ENCODE peak calls at places on chromosome 1, in six cellular contexts. L is IMR-90; D is CD8-positive, alpha-beta memory T cell; M is heart right ventricle; F is right cardiac atrium; W is pancreas. V is an unnamed sample. For H3K4me1, the result is how much of the 10 kb centered on the place peaks cover.

GRCh38 chr1:71650126-71650525 is 569.3 kb upstream of the ZRANB2 start:
- DNase-seq in L (peak), D (no peak), M (no peak), F (no peak), W (no peak), V (no peak)

GRCh38 chr1:202061055-202061454 is 50.7 kb downstream of the ELF3 start:
- DNase-seq in L (no peak), D (no peak), M (no peak), F (no peak), W (no peak), V (no peak)

GRCh38 chr1:218705911-218706893 is 361.1 kb downstream of the TGFB2 start:
- DNase-seq in L (peak), D (no peak), M (no peak), F (no peak), W (no peak), V (no peak)

GRCh38 chr1:201376464-201377374 is 761 bp downstream of the TNNT2 start:
- DNase-seq in L (peak), D (no peak), M (no peak), F (no peak), W (peak), V (no peak)

GRCh38 chr1:37946703-37947360 is at the start of gene INPP5B:
- DNase-seq in L (peak), D (peak), M (peak), F (peak), W (peak), V (peak)

GRCh38 chr1:214685906-214686305 is 82.9 kb downstream of the CENPF start:
- DNase-seq in L (peak), D (no peak), M (no peak), F (no peak), W (no peak), V (no peak)

GRCh38 chr1:181351740-181352139 is 131.6 kb upstream of the CACNA1E start:
- DNase-seq in L (no peak), D (no peak), M (no peak), F (no peak), W (no peak), V (peak)

GRCh38 chr1:243246916-243247315 is 8.2 kb downstream of the CEP170 start:
- DNase-seq in L (peak), D (no peak), M (no peak), F (no peak), W (no peak), V (no peak)

GRCh38 chr1:19532519-19532918 is 47.2 kb upstream of the CAPZB start:
- DNase-seq in L (no peak), D (no peak), M (no peak), F (no peak), W (no peak), V (no peak)

GRCh38 chr1:42992043-42992697 is 33.5 kb upstream of the SLC2A1 start:
- DNase-seq in L (no peak), D (no peak), M (no peak), F (no peak), W (no peak), V (no peak)

GRCh38 chr1:24540906-24541710 is 14.8 kb upstream of the NCMAP start:
- DNase-seq in L (peak), D (no peak), M (no peak), F (no peak), W (peak), V (no peak)

GRCh38 chr1:208207388-208208131 is 36.6 kb downstream of the PLXNA2 start:
- DNase-seq in L (peak), D (no peak), M (peak), F (peak), W (peak), V (peak)

GRCh38 chr1:154999651-155000474 is 2.7 kb upstream of the ZBTB7B start:
- DNase-seq in L (no peak), D (no peak), M (no peak), F (peak), W (no peak), V (no peak)

GRCh38 chr1:197526736-197527371 is 248.4 kb downstream of the DENND1B start:
- DNase-seq in L (peak), D (peak), M (no peak), F (no peak), W (no peak), V (no peak)

GRCh38 chr1:197362871-197363270 is 94.8 kb downstream of the CRB1 start:
- DNase-seq in L (no peak), D (no peak), M (no peak), F (no peak), W (no peak), V (no peak)

GRCh38 chr1:29672955-29673507 is 436.7 kb downstream of the PTPRU start:
- DNase-seq in L (no peak), D (no peak), M (peak), F (no peak), W (no peak), V (peak)

GRCh38 chr1:168428063-168428731 is 115.6 kb downstream of the XCL2 start:
- DNase-seq in L (no peak), D (no peak), M (peak), F (peak), W (no peak), V (no peak)

GRCh38 chr1:55064861-55065263 is 25.5 kb downstream of the PCSK9 start:
- DNase-seq in L (peak), D (no peak), M (peak), F (no peak), W (no peak), V (no peak)

GRCh38 chr1:26218906-26219494 is 15.0 kb upstream of the CEP85 start:
- DNase-seq in L (no peak), D (no peak), M (no peak), F (no peak), W (peak), V (no peak)

GRCh38 chr1:234083460-234083859 is 179.0 kb downstream of the SLC35F3 start:
- DNase-seq in L (no peak), D (no peak), M (no peak), F (no peak), W (no peak), V (no peak)

GRCh38 chr1:234325878-234326492 is 47.3 kb upstream of the COA6 start:
- DNase-seq in L (no peak), D (no peak), M (no peak), F (no peak), W (no peak), V (no peak)

GRCh38 chr1:247494746-247495145 is 36.8 kb upstream of the OR2B11 start:
- DNase-seq in L (no peak), D (no peak), M (no peak), F (no peak), W (no peak), V (no peak)

GRCh38 chr1:219702551-219703215 is 89.8 kb upstream of the ZC3H11B start:
- DNase-seq in L (peak), D (no peak), M (no peak), F (no peak), W (no peak), V (no peak)

GRCh38 chr1:203622486-203622885 is 4.1 kb upstream of the ATP2B4 start:
- DNase-seq in L (no peak), D (no peak), M (no peak), F (no peak), W (no peak), V (no peak)

GRCh38 chr1:6546326-6546725 is 8.0 kb downstream of the NOL9 start:
- DNase-seq in L (no peak), D (no peak), M (peak), F (no peak), W (no peak), V (no peak)

GRCh38 chr1:210937846-210938245 is 196.1 kb downstream of the KCNH1 start:
- DNase-seq in L (no peak), D (no peak), M (no peak), F (no peak), W (no peak), V (no peak)

GRCh38 chr1:16046865-16047264 is 3.3 kb downstream of the CLCNKB start:
- DNase-seq in L (no peak), D (no peak), M (no peak), F (no peak), W (no peak), V (no peak)

GRCh38 chr1:239742416-239743109 is 349.1 kb upstream of the FMN2 start:
- DNase-seq in L (no peak), D (no peak), M (no peak), F (no peak), W (no peak), V (no peak)

GRCh38 chr1:180566048-180566447 is 7.3 kb downstream of the OVAAL start:
- DNase-seq in L (no peak), D (no peak), M (no peak), F (no peak), W (no peak), V (no peak)

GRCh38 chr1:1355376-1355775 is 3.0 kb downstream of the MXRA8 start:
- DNase-seq in L (peak), D (no peak), M (peak), F (peak), W (peak), V (no peak)

GRCh38 chr1:184624051-184624450 is 130.6 kb downstream of the EDEM3 start:
- DNase-seq in L (no peak), D (no peak), M (no peak), F (peak), W (no peak), V (peak)

GRCh38 chr1:44266400-44267344 is 53.4 kb downstream of the DMAP1 start:
- DNase-seq in L (no peak), D (no peak), M (no peak), F (no peak), W (no peak), V (no peak)

GRCh38 chr1:25232866-25233784 is 823 bp upstream of the SYF2 start:
- DNase-seq in L (peak), D (peak), M (peak), F (peak), W (peak), V (peak)

GRCh38 chr1:25168193-25169071 is 63.9 kb downstream of the SYF2 start:
- DNase-seq in L (no peak), D (no peak), M (no peak), F (no peak), W (peak), V (no peak)

GRCh38 chr1:24380508-24380907 is 33.1 kb downstream of the STPG1 start:
- DNase-seq in L (no peak), D (no peak), M (no peak), F (no peak), W (no peak), V (peak)

GRCh38 chr1:37096523-37096922 is 62.2 kb upstream of the GRIK3 start:
- DNase-seq in L (no peak), D (no peak), M (no peak), F (no peak), W (no peak), V (no peak)

GRCh38 chr1:40862008-40862863 is at the start of gene CITED4:
- DNase-seq in L (peak), D (peak), M (peak), F (peak), W (peak), V (peak)

GRCh38 chr1:208254376-208254775 is 10.2 kb upstream of the PLXNA2 start:
- DNase-seq in L (no peak), D (no peak), M (no peak), F (no peak), W (no peak), V (no peak)

GRCh38 chr1:198669023-198669698 is 30.3 kb downstream of the PTPRC start:
- DNase-seq in L (peak), D (peak), M (no peak), F (no peak), W (no peak), V (no peak)

GRCh38 chr1:198671136-198671535 is 32.3 kb downstream of the PTPRC start:
- DNase-seq in L (no peak), D (no peak), M (no peak), F (no peak), W (no peak), V (no peak)

GRCh38 chr1:198672124-198672523 is 33.3 kb downstream of the PTPRC start:
- DNase-seq in L (peak), D (no peak), M (no peak), F (no peak), W (no peak), V (no peak)

GRCh38 chr1:198667796-198668195 is 29.0 kb downstream of the PTPRC start:
- DNase-seq in L (peak), D (no peak), M (no peak), F (no peak), W (no peak), V (no peak)

GRCh38 chr1:198669771-198670170 is 30.9 kb downstream of the PTPRC start:
- DNase-seq in L (no peak), D (no peak), M (no peak), F (no peak), W (no peak), V (no peak)
- H3K4me1 ChIP-seq in L (under half), D (half or more), M (under half), F (under half), W (under half), V (under half)

GRCh38 chr1:179145521-179145920 is 63.7 kb downstream of the TOR3A start:
- DNase-seq in L (no peak), D (no peak), M (no peak), F (no peak), W (no peak), V (no peak)
- H3K27ac ChIP-seq in L (no peak), D (no peak), M (no peak), F (no peak), W (no peak), V (no peak)

DNA sequence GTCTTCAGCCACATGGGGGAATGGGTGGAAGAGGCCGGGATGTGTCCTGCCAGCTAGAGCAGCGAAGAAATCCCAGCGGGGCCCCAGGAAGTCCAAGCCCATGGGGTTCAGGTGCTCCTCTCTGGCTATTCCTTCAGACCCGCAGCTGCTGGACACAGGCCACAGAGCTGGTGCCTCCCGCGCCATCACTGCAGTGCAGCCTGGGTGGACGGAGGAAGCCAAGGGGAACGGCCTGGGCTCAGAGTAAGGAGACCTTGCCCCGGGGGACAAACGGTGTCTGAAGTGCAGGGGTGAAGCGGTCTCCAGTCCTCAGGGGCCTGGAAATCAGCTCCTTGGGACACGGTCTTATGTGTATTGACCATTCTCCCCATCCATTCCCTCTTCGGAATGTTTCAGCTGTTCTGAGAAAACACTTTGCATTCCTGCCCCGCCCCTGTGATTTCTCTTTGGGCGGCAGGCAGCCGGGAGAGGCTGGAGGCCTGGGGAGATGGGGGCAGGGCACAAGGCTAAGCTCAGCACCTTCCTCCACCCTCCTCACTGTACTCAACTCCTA is 18.4 kb downstream of the MTHFR start:
- DNase-seq in L (peak), D (no peak), M (peak), F (peak), W (peak), V (peak)
- H3K4me1 ChIP-seq in L (under half), D (under half), M (half or more), F (under half), W (under half), V (under half)

DNA sequence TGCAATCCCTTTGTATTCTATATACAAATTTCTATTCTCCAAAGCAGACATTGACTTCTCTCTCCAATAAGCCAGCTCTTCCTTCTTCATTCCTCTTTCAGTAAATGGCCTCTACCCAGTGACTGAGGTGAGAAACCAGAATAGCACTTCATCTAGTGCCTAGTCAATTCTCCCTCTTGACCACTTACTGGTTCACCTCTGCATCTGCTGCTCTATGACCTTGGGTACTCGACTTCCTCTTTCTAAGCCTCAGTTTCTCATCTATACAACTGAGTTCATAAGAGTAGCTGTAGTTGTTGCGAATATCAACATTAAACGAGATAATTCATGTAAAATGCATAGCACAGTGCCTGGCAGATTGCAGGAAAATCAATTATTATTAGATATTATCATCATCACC is 12.4 kb downstream of the LYST start:
- DNase-seq in L (no peak), D (no peak), M (no peak), F (no peak), W (no peak), V (no peak)
- H3K27ac ChIP-seq in L (no peak), D (no peak), M (no peak), F (no peak), W (no peak), V (no peak)

DNA sequence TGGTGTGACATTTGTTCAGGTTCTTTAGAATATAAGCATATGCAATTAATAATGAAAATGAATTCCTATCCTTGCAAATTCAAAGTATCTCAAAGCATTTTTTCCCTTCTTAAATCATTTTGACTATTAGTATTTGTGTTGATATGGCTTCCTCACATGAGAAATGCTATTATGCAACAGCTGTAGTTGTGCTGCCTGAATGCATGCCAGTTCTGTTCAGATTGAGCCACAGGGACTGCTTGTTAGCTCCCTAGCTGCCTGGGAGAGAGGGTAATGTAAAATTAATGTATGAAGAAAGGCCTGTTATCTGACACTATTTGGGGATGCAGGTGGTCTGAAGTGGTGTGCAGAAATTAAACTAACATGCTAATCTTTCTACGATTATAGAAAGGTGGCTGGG is 45.5 kb downstream of the CACHD1 start:
- DNase-seq in L (peak), D (no peak), M (peak), F (peak), W (peak), V (peak)
- H3K4me1 ChIP-seq in L (under half), D (under half), M (half or more), F (under half), W (half or more), V (under half)

DNA sequence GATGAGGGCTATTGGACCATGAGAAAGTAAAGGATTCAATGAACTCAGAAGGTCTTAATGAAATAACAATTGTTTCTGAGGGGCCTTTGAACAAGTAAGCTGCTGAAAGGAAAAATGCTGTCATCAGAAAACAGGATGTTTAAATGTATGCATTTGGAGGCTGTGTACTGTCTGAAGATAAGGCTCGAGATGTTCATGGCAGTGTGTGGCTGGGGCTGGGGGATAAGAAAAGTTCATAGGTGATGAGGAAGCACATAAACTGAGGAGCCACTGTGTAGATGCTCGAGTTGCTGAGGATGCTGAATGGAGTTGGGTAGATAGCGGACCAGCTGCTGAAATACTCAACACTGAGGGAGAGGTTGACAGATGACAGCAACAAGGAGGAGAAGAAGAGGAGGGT is 17.8 kb downstream of the THEM4 start:
- DNase-seq in L (no peak), D (no peak), M (no peak), F (no peak), W (no peak), V (no peak)
- H3K27ac ChIP-seq in L (no peak), D (no peak), M (no peak), F (no peak), W (no peak), V (no peak)